ENCODE peak calls at places on chromosomes 6 and 20, in six cellular contexts. O is activated CD8-positive, alpha-beta memory T cell treated with anti-CD3 and anti-CD28 coated beads, Interleukin-2, amount 50 U/mL, for 48 hours; G is SHP77; K is ascending aorta; B is AG09309; I is ureter. U is an unnamed sample.
A peak's percentile ranks its signal among the peaks of the same experiment; 100 is the strongest.

GRCh38 chr20:50372770-50373088 is 137.5 kb upstream of the PTPN1 start:
- DNase-seq in O (no peak), G (peak; percentile 58), K (no peak), B (no peak), I (no peak), U (peak; percentile 56)

GRCh38 chr20:38629979-38630378 is 28.4 kb downstream of the ARHGAP40 start:
- DNase-seq in O (no peak), G (no peak), K (no peak), B (no peak), I (no peak), U (no peak)

GRCh38 chr6:82144852-82145332 is 102.7 kb downstream of the IBTK start:
- DNase-seq in O (no peak), G (no peak), K (peak; percentile 29), B (peak; percentile 79), I (no peak), U (peak; percentile 76)

GRCh38 chr6:169619650-169620049 is 82.2 kb downstream of the WDR27 start:
- DNase-seq in O (no peak), G (no peak), K (no peak), B (no peak), I (no peak), U (no peak)

GRCh38 chr6:35522660-35523658 is 10.3 kb upstream of the TULP1 start:
- DNase-seq in O (peak; percentile 94), G (peak; percentile 49), K (peak; percentile 10), B (no peak), I (peak; percentile 80), U (peak; percentile 41)

GRCh38 chr20:62941792-62942191 is 3.8 kb downstream of the GID8 start:
- DNase-seq in O (no peak), G (no peak), K (no peak), B (no peak), I (no peak), U (no peak)

GRCh38 chr20:610130-611046 is at the start of gene TCF15:
- DNase-seq in O (no peak), G (no peak), K (no peak), B (no peak), I (no peak), U (peak; percentile 19)

GRCh38 chr20:49045440-49046086 is 549 bp upstream of the CSE1L start:
- DNase-seq in O (no peak), G (no peak), K (peak; percentile 16), B (no peak), I (no peak), U (peak; percentile 5)

GRCh38 chr6:80197474-80197873 is 91.0 kb downstream of the BCKDHB start:
- DNase-seq in O (no peak), G (no peak), K (no peak), B (peak; percentile 62), I (no peak), U (no peak)

GRCh38 chr6:13288969-13289391 is 39.4 kb downstream of the TBC1D7 start:
- DNase-seq in O (no peak), G (no peak), K (no peak), B (no peak), I (peak; percentile 18), U (no peak)

GRCh38 chr20:13671500-13672288 is 33.0 kb upstream of the TASP1 start:
- DNase-seq in O (no peak), G (no peak), K (no peak), B (peak; percentile 52), I (no peak), U (no peak)

GRCh38 chr20:51354769-51355319 is 187.7 kb downstream of the NFATC2 start:
- DNase-seq in O (no peak), G (no peak), K (no peak), B (no peak), I (no peak), U (no peak)

GRCh38 chr6:4647414-4648365 is 128.5 kb upstream of the CDYL start:
- DNase-seq in O (peak; percentile 58), G (peak; percentile 84), K (peak; percentile 18), B (peak; percentile 8), I (peak; percentile 79), U (peak; percentile 85)

GRCh38 chr6:42726485-42727083 is 4.2 kb upstream of the PRPH2 start:
- DNase-seq in O (peak; percentile 72), G (peak; percentile 89), K (peak; percentile 46), B (peak; percentile 75), I (peak; percentile 79), U (peak; percentile 79)

GRCh38 chr6:786946-787763 is 94.2 kb upstream of the EXOC2 start:
- DNase-seq in O (no peak), G (no peak), K (no peak), B (no peak), I (no peak), U (no peak)

GRCh38 chr6:11083491-11083890 is 10.1 kb upstream of the SMIM13 start:
- DNase-seq in O (no peak), G (no peak), K (no peak), B (no peak), I (no peak), U (no peak)

GRCh38 chr6:24898607-24899133 is 37.1 kb downstream of the RIPOR2 start:
- DNase-seq in O (no peak), G (no peak), K (no peak), B (no peak), I (no peak), U (no peak)

GRCh38 chr6:11414564-11414963 is 123.0 kb upstream of the TMEM170B start:
- DNase-seq in O (no peak), G (no peak), K (no peak), B (no peak), I (peak; percentile 60), U (no peak)

GRCh38 chr20:9985773-9986172 is 49.0 kb upstream of the ANKEF1 start:
- DNase-seq in O (no peak), G (no peak), K (no peak), B (no peak), I (no peak), U (no peak)

GRCh38 chr6:2979819-2980464 is 8.6 kb upstream of the SERPINB6 start:
- DNase-seq in O (peak; percentile 10), G (no peak), K (no peak), B (no peak), I (peak; percentile 31), U (no peak)

GRCh38 chr6:40881501-40881900 is 157.5 kb downstream of the UNC5CL start:
- DNase-seq in O (no peak), G (no peak), K (no peak), B (no peak), I (no peak), U (no peak)

GRCh38 chr6:90028995-90029635 is 134.8 kb downstream of the GJA10 start:
- DNase-seq in O (no peak), G (no peak), K (no peak), B (no peak), I (no peak), U (no peak)

GRCh38 chr6:40443842-40444241 is 143.3 kb downstream of the LRFN2 start:
- DNase-seq in O (no peak), G (no peak), K (no peak), B (no peak), I (no peak), U (no peak)

GRCh38 chr6:36973190-36973589 is 12.8 kb downstream of the MTCH1 start:
- DNase-seq in O (no peak), G (no peak), K (no peak), B (no peak), I (no peak), U (no peak)

GRCh38 chr6:113907107-113907506 is 50.0 kb downstream of the MARCKS start:
- DNase-seq in O (no peak), G (no peak), K (no peak), B (no peak), I (no peak), U (no peak)

GRCh38 chr6:136319732-136320131 is 30.1 kb upstream of the BCLAF1 start:
- DNase-seq in O (no peak), G (no peak), K (no peak), B (no peak), I (no peak), U (no peak)

GRCh38 chr6:15417811-15418210 is 171.9 kb downstream of the JARID2 start:
- DNase-seq in O (no peak), G (no peak), K (no peak), B (no peak), I (no peak), U (no peak)

GRCh38 chr20:50415516-50416268 is 94.5 kb upstream of the PTPN1 start:
- DNase-seq in O (no peak), G (peak; percentile 75), K (peak; percentile 94), B (peak; percentile 76), I (peak; percentile 99), U (peak; percentile 100)

GRCh38 chr6:111552999-111553398 is 52.7 kb downstream of the TRAF3IP2 start:
- DNase-seq in O (no peak), G (peak; percentile 91), K (no peak), B (no peak), I (no peak), U (no peak)

GRCh38 chr6:111880181-111880944 is 7.1 kb upstream of the FYN start:
- DNase-seq in O (no peak), G (no peak), K (no peak), B (no peak), I (no peak), U (no peak)

GRCh38 chr6:169778646-169779045 is 27.2 kb downstream of the ERMARD start:
- DNase-seq in O (no peak), G (no peak), K (no peak), B (no peak), I (peak; percentile 44), U (no peak)

GRCh38 chr20:31894980-31895675 is 24.7 kb downstream of the TTLL9 start:
- DNase-seq in O (no peak), G (no peak), K (peak; percentile 44), B (peak; percentile 74), I (peak; percentile 67), U (peak; percentile 67)

GRCh38 chr6:106097368-106098231 is 11.5 kb downstream of the PRDM1 start:
- DNase-seq in O (no peak), G (no peak), K (no peak), B (peak; percentile 60), I (no peak), U (no peak)

GRCh38 chr6:26122793-26123674 is 35.8 kb downstream of the HFE start:
- DNase-seq in O (peak; percentile 91), G (peak; percentile 99), K (peak; percentile 88), B (peak; percentile 97), I (peak; percentile 96), U (peak; percentile 96)

GRCh38 chr6:13013681-13014550 is 297.3 kb downstream of the PHACTR1 start:
- DNase-seq in O (no peak), G (no peak), K (no peak), B (no peak), I (no peak), U (no peak)

GRCh38 chr6:88629838-88630462 is 333.5 kb downstream of the RNGTT start:
- DNase-seq in O (no peak), G (no peak), K (no peak), B (no peak), I (no peak), U (no peak)

U was measured in gastrocnemius medialis.